ENCODE peak calls at places on chromosomes 11 and 22, in nine cellular contexts. N, J, D, A, Q, V, I, L and Z are unnamed samples.
A peak's percentile ranks its signal among the peaks of the same experiment; 100 is the strongest.

GRCh38 chr11:64656797-64657196 is 65.8 kb downstream of the SLC22A12 start:
- DNase-seq in A (no peak), J (no peak), Q (no peak), N (no peak), D (no peak), I (no peak), L (no peak), V (no peak), Z (no peak)

GRCh38 chr11:104858882-104859735 is 39.2 kb downstream of the CASP12 start:
- DNase-seq in Q (no peak), D (no peak), L (no peak), I (peak; percentile 73), A (no peak), V (no peak), N (no peak), J (no peak), Z (no peak)

GRCh38 chr11:123195182-123196059 is at the start of gene CLMP:
- DNase-seq in J (no peak), Q (no peak), V (peak; percentile 93), I (no peak), A (peak; percentile 41), L (no peak), D (peak; percentile 64), N (peak; percentile 52), Z (no peak)

GRCh38 chr11:12600829-12601228 is 73.4 kb upstream of the TEAD1 start:
- DNase-seq in N (no peak), J (no peak), V (no peak), I (no peak), A (no peak), L (no peak), Q (no peak), D (no peak), Z (no peak)

GRCh38 chr11:72604256-72604655 is 70.0 kb downstream of the PDE2A start:
- DNase-seq in N (no peak), J (no peak), A (no peak), Q (no peak), L (no peak), D (no peak), I (no peak), V (no peak), Z (no peak)

GRCh38 chr11:89355649-89356048 is 135.5 kb downstream of the NOX4 start:
- DNase-seq in N (no peak), J (no peak), A (no peak), Q (no peak), L (no peak), I (no peak), D (no peak), V (no peak), Z (no peak)

GRCh38 chr11:131833371-131833770 is 463.0 kb downstream of the NTM start:
- DNase-seq in N (no peak), D (no peak), V (no peak), Q (no peak), L (no peak), A (no peak), J (no peak), I (no peak), Z (no peak)

GRCh38 chr22:19590696-19591095 is 66.5 kb upstream of the CLDN5 start:
- DNase-seq in V (peak; percentile 19), Q (no peak), D (no peak), J (no peak), L (no peak), N (no peak), I (peak; percentile 13), A (no peak), Z (no peak)

GRCh38 chr11:75508051-75508561 is 17.6 kb downstream of the GDPD5 start:
- DNase-seq in N (no peak), L (no peak), J (no peak), A (no peak), I (no peak), Q (no peak), V (no peak), D (no peak), Z (no peak)

GRCh38 chr11:93492464-93493251 is 50.5 kb downstream of the SMCO4 start:
- DNase-seq in V (no peak), I (no peak), L (no peak), J (no peak), D (no peak), N (no peak), Q (no peak), A (no peak), Z (no peak)

GRCh38 chr11:44939673-44940072 is 11.0 kb downstream of the TP53I11 start:
- DNase-seq in I (no peak), A (no peak), J (no peak), L (no peak), D (no peak), N (no peak), Q (no peak), V (no peak), Z (no peak)
- TF ChIP-seq CTCF in I (peak; percentile 58), A (no peak), J (no peak), L (peak; percentile 52), D (peak; percentile 20), N (peak; percentile 16), Q (peak; percentile 15), V (no peak), Z (no peak)

GRCh38 chr11:69067200-69067599 is 18.5 kb downstream of the TPCN2 start:
- DNase-seq in Q (no peak), N (no peak), L (no peak), D (no peak), J (no peak), A (no peak), I (no peak), V (no peak), Z (no peak)
- H3K36me3 ChIP-seq in Q (peaks cover 57% of the 10 kb centered on the region), N (peaks cover 24% of the 10 kb centered on the region), L (no peaks in the 10 kb centered on the region), D (peaks cover 42% of the 10 kb centered on the region), J (no peaks in the 10 kb centered on the region), A (no peaks in the 10 kb centered on the region), I (peaks cover 25% of the 10 kb centered on the region), V (peaks cover 50% of the 10 kb centered on the region), Z (peaks cover 82% of the 10 kb centered on the region)

GRCh38 chr22:31087744-31088215 is 6.7 kb downstream of the SMTN start:
- DNase-seq in N (no peak), I (no peak), L (no peak), J (no peak), V (no peak), D (no peak), Q (no peak), A (no peak), Z (no peak)

GRCh38 chr22:31090217-31091085 is 9.3 kb downstream of the SMTN start:
- DNase-seq in A (no peak), J (no peak), V (peak; percentile 97), Q (no peak), N (no peak), D (no peak), L (no peak), I (no peak), Z (no peak)

GRCh38 chr22:31091106-31091975 is 10.2 kb downstream of the SMTN start:
- DNase-seq in N (no peak), V (peak; percentile 98), Q (no peak), L (no peak), D (peak; percentile 70), I (no peak), J (no peak), A (no peak), Z (no peak)

GRCh38 chr22:31088233-31088986 is 7.3 kb downstream of the SMTN start:
- DNase-seq in V (no peak), A (no peak), L (no peak), Q (peak; percentile 77), D (no peak), J (no peak), I (no peak), N (no peak), Z (no peak)

DNA sequence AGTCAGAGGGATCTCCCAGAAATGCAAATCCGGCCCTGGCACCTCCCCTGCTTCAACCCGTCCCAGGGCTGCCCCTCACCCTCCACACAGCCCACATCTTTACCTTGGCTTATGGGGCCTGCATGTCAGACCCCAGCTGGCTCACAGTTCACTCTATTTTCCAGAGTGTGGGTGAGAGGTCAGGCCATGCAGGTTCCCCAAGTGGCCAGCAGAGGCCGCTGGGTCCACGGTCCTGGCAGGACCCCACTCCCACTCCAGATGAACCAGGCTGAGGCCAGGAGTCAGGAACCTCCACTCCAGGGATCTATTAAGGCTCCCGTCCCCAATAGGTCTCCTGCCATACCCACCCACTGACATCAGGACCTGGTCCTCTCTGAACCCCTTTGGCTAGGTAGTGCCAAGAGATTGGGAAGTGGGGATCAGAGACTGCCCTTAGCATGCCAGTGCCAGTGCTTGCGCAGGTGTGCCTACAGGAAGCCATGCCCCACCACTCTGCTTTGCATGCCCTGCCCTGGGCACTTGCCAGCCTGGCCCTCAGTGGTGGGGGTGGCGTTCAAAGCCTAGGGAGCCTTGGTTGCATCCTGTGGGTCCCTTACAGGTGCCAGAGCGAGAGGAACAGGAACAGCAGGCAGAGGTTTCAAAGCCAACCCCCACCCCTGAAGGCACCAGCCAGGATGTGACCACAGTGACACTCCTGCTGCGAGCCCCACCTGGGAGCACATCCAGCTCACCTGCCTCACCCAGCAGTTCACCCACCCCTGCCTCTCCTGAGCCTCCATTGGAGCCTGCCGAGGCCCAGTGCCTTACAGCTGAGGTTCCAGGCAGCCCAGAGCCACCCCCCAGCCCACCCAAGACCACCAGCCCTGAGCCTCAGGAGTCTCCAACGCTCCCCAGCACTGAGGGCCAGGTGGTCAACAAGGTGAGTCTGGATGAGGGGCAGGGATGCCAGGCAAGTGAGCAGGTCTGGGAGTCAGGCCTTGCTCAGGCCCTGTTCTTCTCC is 8.3 kb downstream of the SMTN start:
- DNase-seq in N (peak; percentile 51), Q (no peak), V (peak; percentile 91), J (no peak), D (peak; percentile 52), A (peak; percentile 42), I (peak; percentile 87), L (no peak), Z (no peak)
- TF ChIP-seq CTCF in N (peak; percentile 82), Q (peak; percentile 70), V (peak; percentile 90), J (peak; percentile 59), D (peak; percentile 75), A (peak; percentile 72), I (peak; percentile 89), L (peak; percentile 87), Z (peak; percentile 78)

DNA sequence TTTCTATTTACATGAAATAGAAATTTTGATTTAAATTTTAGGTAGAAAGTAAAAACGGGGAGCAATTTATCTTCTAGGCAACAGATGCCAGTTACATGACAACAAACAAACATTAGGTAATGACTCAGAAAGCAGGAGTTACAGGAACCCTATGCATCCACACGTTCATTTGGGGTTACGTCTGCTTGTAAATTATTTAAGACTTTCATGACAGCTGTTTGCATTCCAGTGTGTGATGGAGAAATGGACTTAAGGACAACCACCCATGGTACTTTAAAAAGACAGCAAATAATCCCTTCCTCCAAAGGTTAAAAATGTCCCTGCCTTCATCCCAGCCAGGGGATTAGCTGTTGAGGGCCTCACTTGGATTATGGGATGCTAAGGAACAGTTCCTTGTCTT is 11.8 kb downstream of the E2F8 start:
- DNase-seq in V (no peak), A (no peak), D (no peak), Q (no peak), J (no peak), L (no peak), N (no peak), I (no peak), Z (no peak)
- H3K36me3 ChIP-seq in V (no peaks in the 10 kb centered on the region), A (no peaks in the 10 kb centered on the region), D (no peaks in the 10 kb centered on the region), Q (no peaks in the 10 kb centered on the region), J (no peaks in the 10 kb centered on the region), L (no peaks in the 10 kb centered on the region), N (no peaks in the 10 kb centered on the region), I (no peaks in the 10 kb centered on the region), Z (peaks cover 11% of the 10 kb centered on the region)